ENCODE peak calls at places on chromosomes 7 and 10, in six cellular contexts. Q, C, D, S, K and A are unnamed samples.

GRCh38 chr7:150378115-150378852 is 846 bp upstream of the ZNF775 start:
- DNase-seq in Q (peak; percentile 66), C (peak; percentile 71), D (peak; percentile 80), S (no peak), K (peak; percentile 82), A (peak; percentile 76)

GRCh38 chr7:105691692-105692564 is 110.6 kb upstream of the EFCAB10 start:
- DNase-seq in Q (peak; percentile 81), C (no peak), D (peak; percentile 62), S (peak; percentile 81), K (no peak), A (peak; percentile 83)

GRCh38 chr10:11152801-11153200 is 135.1 kb downstream of the CELF2 start:
- DNase-seq in Q (no peak), C (no peak), D (no peak), S (no peak), K (no peak), A (no peak)

GRCh38 chr7:128201690-128202085 is 39.4 kb upstream of the LEP start:
- DNase-seq in Q (no peak), C (no peak), D (no peak), S (no peak), K (no peak), A (no peak)

GRCh38 chr7:47609803-47610452 is 28.0 kb upstream of the TNS3 start:
- DNase-seq in Q (no peak), C (no peak), D (no peak), S (no peak), K (no peak), A (peak; percentile 82)

GRCh38 chr10:108363566-108363965 is 1199.1 kb upstream of the SORCS1 start:
- DNase-seq in Q (no peak), C (no peak), D (no peak), S (no peak), K (no peak), A (no peak)

GRCh38 chr7:70630647-70631457 is 501.1 kb upstream of the GALNT17 start:
- DNase-seq in Q (no peak), C (no peak), D (no peak), S (no peak), K (no peak), A (no peak)

GRCh38 chr7:13945670-13946069 is 43.8 kb downstream of the ETV1 start:
- DNase-seq in Q (no peak), C (no peak), D (no peak), S (no peak), K (no peak), A (no peak)

GRCh38 chr10:69160809-69161225 is 19.2 kb upstream of the SUPV3L1 start:
- DNase-seq in Q (no peak), C (no peak), D (no peak), S (no peak), K (no peak), A (no peak)

GRCh38 chr7:729154-730000 is 2.3 kb upstream of the PRKAR1B start:
- DNase-seq in Q (no peak), C (no peak), D (no peak), S (no peak), K (no peak), A (peak; percentile 63)

GRCh38 chr10:120475844-120476791 is 19.1 kb downstream of the PLPP4 start:
- DNase-seq in Q (no peak), C (no peak), D (peak; percentile 9), S (no peak), K (no peak), A (no peak)

GRCh38 chr10:115957010-115957395 is 316.0 kb downstream of the GFRA1 start:
- DNase-seq in Q (no peak), C (no peak), D (no peak), S (no peak), K (no peak), A (no peak)

GRCh38 chr10:17528296-17528862 is 74.0 kb upstream of the ST8SIA6 start:
- DNase-seq in Q (no peak), C (no peak), D (no peak), S (no peak), K (no peak), A (no peak)

GRCh38 chr10:43809211-43809930 is 160.7 kb upstream of the ZNF32 start:
- DNase-seq in Q (no peak), C (no peak), D (no peak), S (no peak), K (no peak), A (no peak)

GRCh38 chr10:122786269-122786668 is 59.4 kb downstream of the CUZD1 start:
- DNase-seq in Q (no peak), C (no peak), D (no peak), S (peak; percentile 43), K (peak; percentile 13), A (no peak)

GRCh38 chr7:118844748-118845147 is 620.2 kb downstream of the ANKRD7 start:
- DNase-seq in Q (no peak), C (no peak), D (no peak), S (no peak), K (peak; percentile 9), A (no peak)

GRCh38 chr7:44073664-44074348 is 8.4 kb upstream of the PGAM2 start:
- DNase-seq in Q (peak; percentile 93), C (no peak), D (peak; percentile 91), S (no peak), K (no peak), A (peak; percentile 91)

GRCh38 chr10:26855186-26855585 is 5.6 kb downstream of the ABI1 start:
- DNase-seq in Q (no peak), C (no peak), D (no peak), S (no peak), K (no peak), A (no peak)

GRCh38 chr7:119640861-119641260 is 632.1 kb upstream of the KCND2 start:
- DNase-seq in Q (no peak), C (no peak), D (no peak), S (no peak), K (no peak), A (no peak)

GRCh38 chr7:91553410-91553895 is 289.2 kb downstream of the FZD1 start:
- DNase-seq in Q (no peak), C (no peak), D (no peak), S (no peak), K (peak; percentile 32), A (no peak)

GRCh38 chr7:147586526-147586925 is 1004.0 kb upstream of the C7orf33 start:
- DNase-seq in Q (no peak), C (no peak), D (no peak), S (no peak), K (no peak), A (no peak)

GRCh38 chr10:124640538-124641231 is 103.5 kb downstream of the FAM53B start:
- DNase-seq in Q (no peak), C (peak; percentile 46), D (no peak), S (no peak), K (no peak), A (no peak)

GRCh38 chr10:628386-629045 is 61.0 kb downstream of the DIP2C start:
- DNase-seq in Q (no peak), C (no peak), D (no peak), S (no peak), K (no peak), A (no peak)

GRCh38 chr7:90595801-90596683 is at the start of gene CDK14:
- DNase-seq in Q (peak; percentile 85), C (peak; percentile 84), D (peak; percentile 81), S (peak; percentile 89), K (peak; percentile 46), A (peak; percentile 90)

GRCh38 chr10:130854151-130854550 is 457.4 kb downstream of the TCERG1L start:
- DNase-seq in Q (no peak), C (no peak), D (no peak), S (no peak), K (no peak), A (no peak)

GRCh38 chr10:72171175-72171630 is 44.6 kb upstream of the ANAPC16 start:
- DNase-seq in Q (peak; percentile 70), C (peak; percentile 33), D (peak; percentile 66), S (no peak), K (peak; percentile 17), A (no peak)

GRCh38 chr10:72173267-72173634 is 42.6 kb upstream of the ANAPC16 start:
- DNase-seq in Q (no peak), C (no peak), D (no peak), S (no peak), K (no peak), A (no peak)

GRCh38 chr10:72170733-72171132 is 45.1 kb upstream of the ANAPC16 start:
- DNase-seq in Q (no peak), C (no peak), D (no peak), S (no peak), K (no peak), A (no peak)

GRCh38 chr10:72173635-72174296 is 42.0 kb upstream of the ANAPC16 start:
- DNase-seq in Q (no peak), C (no peak), D (no peak), S (no peak), K (peak; percentile 42), A (no peak)

DNA sequence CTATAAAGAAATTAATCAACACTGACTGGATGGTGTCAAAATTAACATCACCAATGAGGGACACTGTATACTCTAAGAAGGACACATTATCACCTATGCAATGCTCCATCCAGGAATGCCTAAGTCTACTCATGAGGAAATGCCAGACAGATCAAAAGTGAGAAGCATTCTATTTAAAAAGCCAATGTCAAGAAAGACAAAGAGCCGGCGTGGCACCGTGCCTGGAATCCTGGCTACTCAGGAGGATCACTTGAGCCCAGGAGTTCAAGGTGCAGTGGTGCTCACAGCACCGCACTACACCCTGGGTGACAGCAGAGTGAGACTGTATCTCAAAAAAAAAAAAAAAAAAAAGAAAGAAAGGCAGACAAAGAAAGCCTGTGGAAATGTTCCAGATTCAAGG is 45.5 kb upstream of the ANAPC16 start:
- DNase-seq in Q (peak; percentile 77), C (no peak), D (peak; percentile 81), S (no peak), K (peak; percentile 13), A (no peak)
- TF ChIP-seq EP300 in Q (no peak), C (no peak), D (no peak), S (no peak), K (no peak), A (no peak)

GRCh38 chr7:18290865-18291264 is 204.7 kb upstream of the HDAC9 start:
- DNase-seq in Q (no peak), C (no peak), D (no peak), S (no peak), K (no peak), A (no peak)
- H3K4me1 ChIP-seq in Q (no peaks in the 10 kb centered on the region), C (no peaks in the 10 kb centered on the region), D (no peaks in the 10 kb centered on the region), S (no peaks in the 10 kb centered on the region), K (no peaks in the 10 kb centered on the region), A (peaks cover 18% of the 10 kb centered on the region)

GRCh38 chr10:48568546-48568945 is 36.3 kb downstream of the ARHGAP22 start:
- DNase-seq in Q (no peak), C (no peak), D (no peak), S (peak; percentile 40), K (no peak), A (no peak)
- TF ChIP-seq POLR2AphosphoS5 in Q (no peak), C (no peak), D (no peak), S (no peak), K (no peak), A (no peak)

DNA sequence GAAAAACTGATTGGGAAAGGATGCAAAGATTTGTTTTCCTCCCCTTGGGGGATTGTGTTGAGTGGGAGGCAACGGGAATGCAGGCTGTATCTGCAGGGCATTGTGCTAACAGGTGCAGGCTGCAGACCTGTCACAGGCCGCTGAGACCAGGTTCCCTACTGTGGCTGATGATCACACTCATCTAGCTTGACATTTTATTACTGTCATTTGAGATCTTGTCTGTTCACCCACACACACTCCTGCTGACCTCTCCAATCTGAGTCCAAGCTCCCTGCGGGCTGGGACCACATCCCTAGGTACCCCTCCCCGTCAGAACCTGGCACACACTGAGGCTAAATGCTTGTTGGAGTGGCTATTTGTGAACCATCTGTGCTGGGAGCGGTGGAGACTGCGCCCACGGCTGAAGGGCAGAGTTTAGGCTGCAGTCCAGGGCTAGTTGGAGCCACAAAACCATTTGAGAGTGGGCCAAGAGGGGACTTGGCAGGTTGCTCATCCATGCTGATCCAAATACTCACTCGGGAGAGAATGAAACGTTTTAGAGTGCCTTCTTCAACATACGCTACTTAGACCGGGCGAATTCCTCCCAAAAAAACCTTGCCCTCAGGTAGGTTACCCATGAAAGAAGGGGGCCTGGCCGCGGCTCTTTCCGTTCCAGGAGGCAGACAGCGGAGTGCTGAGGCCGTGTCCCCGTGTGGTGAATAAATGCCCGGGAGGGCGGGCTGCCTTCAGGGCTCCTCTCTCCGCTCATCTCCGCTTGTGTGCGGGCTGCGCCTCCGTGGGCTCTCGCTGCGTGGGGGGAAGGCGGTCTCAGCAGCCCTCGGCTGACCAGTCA is 164.4 kb downstream of the RGS10 start:
- DNase-seq in Q (no peak), C (no peak), D (no peak), S (no peak), K (no peak), A (no peak)
- TF ChIP-seq EP300 in Q (no peak), C (no peak), D (no peak), S (no peak), K (no peak), A (no peak)